ENCODE peak calls at places on chromosomes 16 and 17, in nine cellular contexts. One of them, this sample, is unnamed.

GRCh38 chr17:78890111-78890897 is 12.7 kb downstream of the CEP295NL start:
- DNase-seq in HTR-8/SVneo: no peak
- DNase-seq in naive thymus-derived CD4-positive, alpha-beta T cell: peak; percentile 71
- DNase-seq in T follicular helper cell: peak; percentile 41
- DNase-seq in AG04450: no peak
- DNase-seq in brain microvascular endothelial cell: no peak
- DNase-seq in iPS-NIHi11: no peak
- DNase-seq in fibroblast of pulmonary artery: no peak
- DNase-seq in left ventricle myocardium inferior: peak; percentile 60
- DNase-seq in this sample: no peak

GRCh38 chr17:48549909-48550308 is 5.0 kb upstream of the HOXB2 start:
- DNase-seq in HTR-8/SVneo: no peak
- DNase-seq in naive thymus-derived CD4-positive, alpha-beta T cell: no peak
- DNase-seq in T follicular helper cell: no peak
- DNase-seq in AG04450: no peak
- DNase-seq in brain microvascular endothelial cell: no peak
- DNase-seq in iPS-NIHi11: no peak
- DNase-seq in fibroblast of pulmonary artery: no peak
- DNase-seq in left ventricle myocardium inferior: no peak
- DNase-seq in this sample: no peak

GRCh38 chr17:39104657-39105056 is 46.8 kb downstream of the PLXDC1 start:
- DNase-seq in HTR-8/SVneo: no peak
- DNase-seq in naive thymus-derived CD4-positive, alpha-beta T cell: no peak
- DNase-seq in T follicular helper cell: no peak
- DNase-seq in AG04450: no peak
- DNase-seq in brain microvascular endothelial cell: no peak
- DNase-seq in iPS-NIHi11: no peak
- DNase-seq in fibroblast of pulmonary artery: no peak
- DNase-seq in left ventricle myocardium inferior: no peak
- DNase-seq in this sample: no peak

GRCh38 chr16:11224894-11225676 is 30.9 kb downstream of the SOCS1 start:
- DNase-seq in HTR-8/SVneo: no peak
- DNase-seq in naive thymus-derived CD4-positive, alpha-beta T cell: peak; percentile 80
- DNase-seq in T follicular helper cell: peak; percentile 40
- DNase-seq in AG04450: no peak
- DNase-seq in brain microvascular endothelial cell: no peak
- DNase-seq in iPS-NIHi11: no peak
- DNase-seq in fibroblast of pulmonary artery: no peak
- DNase-seq in left ventricle myocardium inferior: peak; percentile 26
- DNase-seq in this sample: no peak

GRCh38 chr17:56594528-56595418 is 1.3 kb downstream of the NOG start:
- DNase-seq in HTR-8/SVneo: peak; percentile 26
- DNase-seq in naive thymus-derived CD4-positive, alpha-beta T cell: peak; percentile 60
- DNase-seq in T follicular helper cell: peak; percentile 7
- DNase-seq in AG04450: no peak
- DNase-seq in brain microvascular endothelial cell: no peak
- DNase-seq in iPS-NIHi11: no peak
- DNase-seq in fibroblast of pulmonary artery: no peak
- DNase-seq in left ventricle myocardium inferior: no peak
- DNase-seq in this sample: no peak

GRCh38 chr17:81020767-81021497 is 14.0 kb upstream of the BAIAP2 start:
- DNase-seq in HTR-8/SVneo: no peak
- DNase-seq in naive thymus-derived CD4-positive, alpha-beta T cell: no peak
- DNase-seq in T follicular helper cell: no peak
- DNase-seq in AG04450: no peak
- DNase-seq in brain microvascular endothelial cell: no peak
- DNase-seq in iPS-NIHi11: no peak
- DNase-seq in fibroblast of pulmonary artery: peak; percentile 44
- DNase-seq in left ventricle myocardium inferior: peak; percentile 74
- DNase-seq in this sample: no peak

GRCh38 chr17:55743103-55743679 is 7.7 kb upstream of the PCTP start:
- DNase-seq in HTR-8/SVneo: no peak
- DNase-seq in naive thymus-derived CD4-positive, alpha-beta T cell: no peak
- DNase-seq in T follicular helper cell: no peak
- DNase-seq in AG04450: no peak
- DNase-seq in brain microvascular endothelial cell: no peak
- DNase-seq in iPS-NIHi11: no peak
- DNase-seq in fibroblast of pulmonary artery: no peak
- DNase-seq in left ventricle myocardium inferior: no peak
- DNase-seq in this sample: no peak

GRCh38 chr17:45907720-45908395 is 13.5 kb downstream of the MAPT start:
- DNase-seq in HTR-8/SVneo: no peak
- DNase-seq in naive thymus-derived CD4-positive, alpha-beta T cell: no peak
- DNase-seq in T follicular helper cell: no peak
- DNase-seq in AG04450: no peak
- DNase-seq in brain microvascular endothelial cell: no peak
- DNase-seq in iPS-NIHi11: no peak
- DNase-seq in fibroblast of pulmonary artery: no peak
- DNase-seq in left ventricle myocardium inferior: no peak
- DNase-seq in this sample: no peak

GRCh38 chr17:40122944-40123810 is 1.4 kb downstream of the MSL1 start:
- DNase-seq in HTR-8/SVneo: no peak
- DNase-seq in naive thymus-derived CD4-positive, alpha-beta T cell: peak; percentile 65
- DNase-seq in T follicular helper cell: no peak
- DNase-seq in AG04450: no peak
- DNase-seq in brain microvascular endothelial cell: no peak
- DNase-seq in iPS-NIHi11: peak; percentile 75
- DNase-seq in fibroblast of pulmonary artery: no peak
- DNase-seq in left ventricle myocardium inferior: peak; percentile 45
- DNase-seq in this sample: no peak

GRCh38 chr16:51982715-51983680 is 563.9 kb downstream of the TOX3 start:
- DNase-seq in HTR-8/SVneo: peak; percentile 28
- DNase-seq in naive thymus-derived CD4-positive, alpha-beta T cell: peak; percentile 8
- DNase-seq in T follicular helper cell: no peak
- DNase-seq in AG04450: peak; percentile 47
- DNase-seq in brain microvascular endothelial cell: peak; percentile 51
- DNase-seq in iPS-NIHi11: peak; percentile 49
- DNase-seq in fibroblast of pulmonary artery: peak; percentile 82
- DNase-seq in left ventricle myocardium inferior: no peak
- DNase-seq in this sample: no peak

GRCh38 chr17:50316016-50316587 is 29.8 kb upstream of the XYLT2 start:
- DNase-seq in HTR-8/SVneo: no peak
- DNase-seq in naive thymus-derived CD4-positive, alpha-beta T cell: no peak
- DNase-seq in T follicular helper cell: no peak
- DNase-seq in AG04450: no peak
- DNase-seq in brain microvascular endothelial cell: no peak
- DNase-seq in iPS-NIHi11: no peak
- DNase-seq in fibroblast of pulmonary artery: no peak
- DNase-seq in left ventricle myocardium inferior: no peak
- DNase-seq in this sample: no peak

GRCh38 chr16:86877108-86877507 is 298.8 kb downstream of the FOXL1 start:
- DNase-seq in HTR-8/SVneo: no peak
- DNase-seq in naive thymus-derived CD4-positive, alpha-beta T cell: no peak
- DNase-seq in T follicular helper cell: no peak
- DNase-seq in AG04450: no peak
- DNase-seq in brain microvascular endothelial cell: no peak
- DNase-seq in iPS-NIHi11: no peak
- DNase-seq in fibroblast of pulmonary artery: no peak
- DNase-seq in left ventricle myocardium inferior: no peak
- DNase-seq in this sample: no peak

GRCh38 chr16:16865374-16865773 is 486.4 kb downstream of the NPIPA7 start:
- DNase-seq in HTR-8/SVneo: no peak
- DNase-seq in naive thymus-derived CD4-positive, alpha-beta T cell: no peak
- DNase-seq in T follicular helper cell: no peak
- DNase-seq in AG04450: no peak
- DNase-seq in brain microvascular endothelial cell: no peak
- DNase-seq in iPS-NIHi11: no peak
- DNase-seq in fibroblast of pulmonary artery: no peak
- DNase-seq in left ventricle myocardium inferior: no peak
- DNase-seq in this sample: no peak

GRCh38 chr17:80499961-80500665 is 23.7 kb upstream of the NPTX1 start:
- DNase-seq in HTR-8/SVneo: no peak
- DNase-seq in naive thymus-derived CD4-positive, alpha-beta T cell: no peak
- DNase-seq in T follicular helper cell: no peak
- DNase-seq in AG04450: no peak
- DNase-seq in brain microvascular endothelial cell: no peak
- DNase-seq in iPS-NIHi11: no peak
- DNase-seq in fibroblast of pulmonary artery: no peak
- DNase-seq in left ventricle myocardium inferior: no peak
- DNase-seq in this sample: no peak

GRCh38 chr17:73142763-73143395 is 21.9 kb upstream of the SSTR2 start:
- DNase-seq in HTR-8/SVneo: no peak
- DNase-seq in naive thymus-derived CD4-positive, alpha-beta T cell: no peak
- DNase-seq in T follicular helper cell: no peak
- DNase-seq in AG04450: no peak
- DNase-seq in brain microvascular endothelial cell: peak; percentile 43
- DNase-seq in iPS-NIHi11: no peak
- DNase-seq in fibroblast of pulmonary artery: peak; percentile 51
- DNase-seq in left ventricle myocardium inferior: no peak
- DNase-seq in this sample: no peak

GRCh38 chr17:2962729-2963128 is 100.7 kb downstream of the OR1D5 start:
- DNase-seq in HTR-8/SVneo: no peak
- DNase-seq in naive thymus-derived CD4-positive, alpha-beta T cell: no peak
- DNase-seq in T follicular helper cell: no peak
- DNase-seq in AG04450: no peak
- DNase-seq in brain microvascular endothelial cell: no peak
- DNase-seq in iPS-NIHi11: no peak
- DNase-seq in fibroblast of pulmonary artery: no peak
- DNase-seq in left ventricle myocardium inferior: no peak
- DNase-seq in this sample: no peak

GRCh38 chr17:42142371-42142896 is 12.4 kb downstream of the RAB5C start:
- DNase-seq in HTR-8/SVneo: peak; percentile 76
- DNase-seq in naive thymus-derived CD4-positive, alpha-beta T cell: no peak
- DNase-seq in T follicular helper cell: no peak
- DNase-seq in AG04450: no peak
- DNase-seq in brain microvascular endothelial cell: peak; percentile 57
- DNase-seq in iPS-NIHi11: no peak
- DNase-seq in fibroblast of pulmonary artery: peak; percentile 35
- DNase-seq in left ventricle myocardium inferior: no peak
- DNase-seq in this sample: peak; percentile 58

GRCh38 chr17:2723505-2723996 is 12.0 kb upstream of the CLUH start:
- DNase-seq in HTR-8/SVneo: no peak
- DNase-seq in naive thymus-derived CD4-positive, alpha-beta T cell: no peak
- DNase-seq in T follicular helper cell: no peak
- DNase-seq in AG04450: no peak
- DNase-seq in brain microvascular endothelial cell: no peak
- DNase-seq in iPS-NIHi11: peak; percentile 70
- DNase-seq in fibroblast of pulmonary artery: no peak
- DNase-seq in left ventricle myocardium inferior: no peak
- DNase-seq in this sample: no peak

GRCh38 chr17:82103588-82104451 is 5.8 kb upstream of the FASN start:
- DNase-seq in HTR-8/SVneo: no peak
- DNase-seq in naive thymus-derived CD4-positive, alpha-beta T cell: no peak
- DNase-seq in T follicular helper cell: no peak
- DNase-seq in AG04450: no peak
- DNase-seq in brain microvascular endothelial cell: no peak
- DNase-seq in iPS-NIHi11: no peak
- DNase-seq in fibroblast of pulmonary artery: no peak
- DNase-seq in left ventricle myocardium inferior: no peak
- DNase-seq in this sample: no peak

GRCh38 chr17:18191967-18192366 is 8.3 kb downstream of the ALKBH5 start:
- DNase-seq in HTR-8/SVneo: no peak
- DNase-seq in naive thymus-derived CD4-positive, alpha-beta T cell: no peak
- DNase-seq in T follicular helper cell: no peak
- DNase-seq in AG04450: no peak
- DNase-seq in brain microvascular endothelial cell: no peak
- DNase-seq in iPS-NIHi11: peak; percentile 57
- DNase-seq in fibroblast of pulmonary artery: no peak
- DNase-seq in left ventricle myocardium inferior: no peak
- DNase-seq in this sample: no peak

GRCh38 chr16:70696952-70697600 is 11.2 kb upstream of the MTSS2 start:
- DNase-seq in HTR-8/SVneo: no peak
- DNase-seq in naive thymus-derived CD4-positive, alpha-beta T cell: peak; percentile 32
- DNase-seq in T follicular helper cell: no peak
- DNase-seq in AG04450: no peak
- DNase-seq in brain microvascular endothelial cell: no peak
- DNase-seq in iPS-NIHi11: no peak
- DNase-seq in fibroblast of pulmonary artery: no peak
- DNase-seq in left ventricle myocardium inferior: no peak
- DNase-seq in this sample: no peak

GRCh38 chr16:89089142-89089541 is 4.5 kb upstream of the ACSF3 start:
- DNase-seq in HTR-8/SVneo: no peak
- DNase-seq in naive thymus-derived CD4-positive, alpha-beta T cell: no peak
- DNase-seq in T follicular helper cell: no peak
- DNase-seq in AG04450: no peak
- DNase-seq in brain microvascular endothelial cell: no peak
- DNase-seq in iPS-NIHi11: peak; percentile 72
- DNase-seq in fibroblast of pulmonary artery: no peak
- DNase-seq in left ventricle myocardium inferior: no peak
- DNase-seq in this sample: no peak

GRCh38 chr17:78728495-78728894 is 53.6 kb downstream of the CYTH1 start:
- DNase-seq in HTR-8/SVneo: no peak
- DNase-seq in naive thymus-derived CD4-positive, alpha-beta T cell: no peak
- DNase-seq in T follicular helper cell: no peak
- DNase-seq in AG04450: no peak
- DNase-seq in brain microvascular endothelial cell: no peak
- DNase-seq in iPS-NIHi11: no peak
- DNase-seq in fibroblast of pulmonary artery: no peak
- DNase-seq in left ventricle myocardium inferior: no peak
- DNase-seq in this sample: no peak

GRCh38 chr16:75351183-75351582 is 82.1 kb downstream of the CFDP1 start:
- DNase-seq in HTR-8/SVneo: peak; percentile 80
- DNase-seq in naive thymus-derived CD4-positive, alpha-beta T cell: no peak
- DNase-seq in T follicular helper cell: no peak
- DNase-seq in AG04450: no peak
- DNase-seq in brain microvascular endothelial cell: peak; percentile 76
- DNase-seq in iPS-NIHi11: no peak
- DNase-seq in fibroblast of pulmonary artery: peak; percentile 86
- DNase-seq in left ventricle myocardium inferior: no peak
- DNase-seq in this sample: no peak

GRCh38 chr16:72903176-72903575 is 144.8 kb downstream of the ZFHX3 start:
- DNase-seq in HTR-8/SVneo: no peak
- DNase-seq in naive thymus-derived CD4-positive, alpha-beta T cell: no peak
- DNase-seq in T follicular helper cell: no peak
- DNase-seq in AG04450: no peak
- DNase-seq in brain microvascular endothelial cell: no peak
- DNase-seq in iPS-NIHi11: no peak
- DNase-seq in fibroblast of pulmonary artery: no peak
- DNase-seq in left ventricle myocardium inferior: no peak
- DNase-seq in this sample: no peak

GRCh38 chr16:1037023-1037933 is 35.3 kb upstream of the SSTR5 start:
- DNase-seq in HTR-8/SVneo: peak; percentile 61
- DNase-seq in naive thymus-derived CD4-positive, alpha-beta T cell: no peak
- DNase-seq in T follicular helper cell: no peak
- DNase-seq in AG04450: no peak
- DNase-seq in brain microvascular endothelial cell: no peak
- DNase-seq in iPS-NIHi11: no peak
- DNase-seq in fibroblast of pulmonary artery: no peak
- DNase-seq in left ventricle myocardium inferior: no peak
- DNase-seq in this sample: peak; percentile 54

GRCh38 chr16:28175715-28176114 is 36.0 kb downstream of the XPO6 start:
- DNase-seq in HTR-8/SVneo: no peak
- DNase-seq in naive thymus-derived CD4-positive, alpha-beta T cell: no peak
- DNase-seq in T follicular helper cell: no peak
- DNase-seq in AG04450: no peak
- DNase-seq in brain microvascular endothelial cell: no peak
- DNase-seq in iPS-NIHi11: no peak
- DNase-seq in fibroblast of pulmonary artery: no peak
- DNase-seq in left ventricle myocardium inferior: no peak
- DNase-seq in this sample: no peak

GRCh38 chr17:50562266-50563094 is 2.0 kb downstream of the CACNA1G start:
- DNase-seq in HTR-8/SVneo: no peak
- DNase-seq in naive thymus-derived CD4-positive, alpha-beta T cell: no peak
- DNase-seq in T follicular helper cell: no peak
- DNase-seq in AG04450: no peak
- DNase-seq in brain microvascular endothelial cell: no peak
- DNase-seq in iPS-NIHi11: no peak
- DNase-seq in fibroblast of pulmonary artery: no peak
- DNase-seq in left ventricle myocardium inferior: no peak
- DNase-seq in this sample: no peak

GRCh38 chr16:47143677-47144558 is at the start of gene NETO2:
- DNase-seq in HTR-8/SVneo: peak; percentile 50
- DNase-seq in naive thymus-derived CD4-positive, alpha-beta T cell: peak; percentile 49
- DNase-seq in T follicular helper cell: peak; percentile 59
- DNase-seq in AG04450: no peak
- DNase-seq in brain microvascular endothelial cell: peak; percentile 19
- DNase-seq in iPS-NIHi11: peak; percentile 79
- DNase-seq in fibroblast of pulmonary artery: peak; percentile 65
- DNase-seq in left ventricle myocardium inferior: peak; percentile 48
- DNase-seq in this sample: peak; percentile 62

GRCh38 chr17:78337244-78338109 is 22.4 kb downstream of the SOCS3 start:
- DNase-seq in HTR-8/SVneo: no peak
- DNase-seq in naive thymus-derived CD4-positive, alpha-beta T cell: no peak
- DNase-seq in T follicular helper cell: no peak
- DNase-seq in AG04450: no peak
- DNase-seq in brain microvascular endothelial cell: peak; percentile 94
- DNase-seq in iPS-NIHi11: no peak
- DNase-seq in fibroblast of pulmonary artery: peak; percentile 68
- DNase-seq in left ventricle myocardium inferior: no peak
- DNase-seq in this sample: peak; percentile 82

GRCh38 chr17:8167526-8167925 is 4.8 kb upstream of the VAMP2 start:
- DNase-seq in HTR-8/SVneo: no peak
- DNase-seq in naive thymus-derived CD4-positive, alpha-beta T cell: no peak
- DNase-seq in T follicular helper cell: no peak
- DNase-seq in AG04450: no peak
- DNase-seq in brain microvascular endothelial cell: no peak
- DNase-seq in iPS-NIHi11: no peak
- DNase-seq in fibroblast of pulmonary artery: no peak
- DNase-seq in left ventricle myocardium inferior: no peak
- DNase-seq in this sample: no peak

This sample was measured in T1000.